ENCODE peak calls at places on chromosomes 16 and 17, in five cellular contexts. One of them, this sample, is unnamed.
A peak's percentile ranks its signal among the peaks of the same experiment; 100 is the strongest.

GRCh38 chr17:75878174-75878998 is at the start of gene TRIM47:
- DNase-seq in aorta: peak; percentile 91
- DNase-seq in activated naive CD4-positive, alpha-beta T cell: no peak
- DNase-seq in naive thymus-derived CD8-positive, alpha-beta T cell: peak; percentile 26
- DNase-seq in NCI-H460: peak; percentile 54
- DNase-seq in this sample: no peak

GRCh38 chr17:18235743-18236256 is 10.4 kb downstream of the LLGL1 start:
- DNase-seq in NCI-H460: no peak
- DNase-seq in aorta: no peak
- DNase-seq in naive thymus-derived CD8-positive, alpha-beta T cell: no peak
- DNase-seq in activated naive CD4-positive, alpha-beta T cell: no peak
- DNase-seq in this sample: peak; percentile 28

GRCh38 chr16:22092143-22092933 is at the start of gene VWA3A:
- DNase-seq in activated naive CD4-positive, alpha-beta T cell: no peak
- DNase-seq in NCI-H460: no peak
- DNase-seq in aorta: no peak
- DNase-seq in naive thymus-derived CD8-positive, alpha-beta T cell: no peak
- DNase-seq in this sample: no peak

GRCh38 chr17:3002538-3003301 is 60.7 kb downstream of the OR1D5 start:
- DNase-seq in NCI-H460: no peak
- DNase-seq in activated naive CD4-positive, alpha-beta T cell: no peak
- DNase-seq in aorta: no peak
- DNase-seq in naive thymus-derived CD8-positive, alpha-beta T cell: peak; percentile 35
- DNase-seq in this sample: no peak

GRCh38 chr16:82136956-82137818 is 32.8 kb downstream of the MPHOSPH6 start:
- DNase-seq in NCI-H460: no peak
- DNase-seq in activated naive CD4-positive, alpha-beta T cell: no peak
- DNase-seq in naive thymus-derived CD8-positive, alpha-beta T cell: no peak
- DNase-seq in aorta: no peak
- DNase-seq in this sample: peak; percentile 67

GRCh38 chr17:81027591-81028505 is 7.1 kb upstream of the BAIAP2 start:
- DNase-seq in NCI-H460: no peak
- DNase-seq in activated naive CD4-positive, alpha-beta T cell: no peak
- DNase-seq in naive thymus-derived CD8-positive, alpha-beta T cell: no peak
- DNase-seq in aorta: no peak
- DNase-seq in this sample: no peak

GRCh38 chr17:67992541-67993152 is 3.6 kb downstream of the C17orf58 start:
- DNase-seq in activated naive CD4-positive, alpha-beta T cell: no peak
- DNase-seq in naive thymus-derived CD8-positive, alpha-beta T cell: no peak
- DNase-seq in aorta: no peak
- DNase-seq in NCI-H460: no peak
- DNase-seq in this sample: peak; percentile 48

GRCh38 chr17:61837175-61838051 is 25.9 kb downstream of the BRIP1 start:
- DNase-seq in naive thymus-derived CD8-positive, alpha-beta T cell: peak; percentile 36
- DNase-seq in aorta: no peak
- DNase-seq in activated naive CD4-positive, alpha-beta T cell: peak; percentile 1
- DNase-seq in NCI-H460: peak; percentile 74
- DNase-seq in this sample: peak; percentile 78

GRCh38 chr16:5032748-5033167 is 977 bp downstream of the NAGPA start:
- DNase-seq in naive thymus-derived CD8-positive, alpha-beta T cell: no peak
- DNase-seq in aorta: no peak
- DNase-seq in activated naive CD4-positive, alpha-beta T cell: no peak
- DNase-seq in NCI-H460: no peak
- DNase-seq in this sample: no peak

GRCh38 chr16:74107795-74108610 is 188.6 kb upstream of the PSMD7 start:
- DNase-seq in aorta: no peak
- DNase-seq in activated naive CD4-positive, alpha-beta T cell: no peak
- DNase-seq in naive thymus-derived CD8-positive, alpha-beta T cell: no peak
- DNase-seq in NCI-H460: peak; percentile 57
- DNase-seq in this sample: peak; percentile 36

GRCh38 chr16:49737541-49737940 is 118.4 kb downstream of the ZNF423 start:
- DNase-seq in naive thymus-derived CD8-positive, alpha-beta T cell: no peak
- DNase-seq in aorta: no peak
- DNase-seq in activated naive CD4-positive, alpha-beta T cell: no peak
- DNase-seq in NCI-H460: no peak
- DNase-seq in this sample: no peak

GRCh38 chr17:10798332-10798749 is 5.6 kb downstream of the TMEM238L start:
- DNase-seq in activated naive CD4-positive, alpha-beta T cell: no peak
- DNase-seq in naive thymus-derived CD8-positive, alpha-beta T cell: no peak
- DNase-seq in aorta: no peak
- DNase-seq in NCI-H460: no peak
- DNase-seq in this sample: no peak

GRCh38 chr17:66654341-66654740 is 180.6 kb upstream of the CACNG5 start:
- DNase-seq in aorta: no peak
- DNase-seq in activated naive CD4-positive, alpha-beta T cell: no peak
- DNase-seq in naive thymus-derived CD8-positive, alpha-beta T cell: no peak
- DNase-seq in NCI-H460: no peak
- DNase-seq in this sample: no peak

GRCh38 chr17:57604771-57605733 is 140.0 kb downstream of the CCDC182 start:
- DNase-seq in NCI-H460: no peak
- DNase-seq in naive thymus-derived CD8-positive, alpha-beta T cell: peak; percentile 79
- DNase-seq in activated naive CD4-positive, alpha-beta T cell: no peak
- DNase-seq in aorta: peak; percentile 73
- DNase-seq in this sample: peak; percentile 26

GRCh38 chr16:1932050-1933028 is 10.7 kb downstream of the MSRB1 start:
- DNase-seq in activated naive CD4-positive, alpha-beta T cell: no peak
- DNase-seq in naive thymus-derived CD8-positive, alpha-beta T cell: no peak
- DNase-seq in NCI-H460: no peak
- DNase-seq in aorta: peak; percentile 67
- DNase-seq in this sample: no peak

GRCh38 chr16:70693231-70693671 is 7.4 kb upstream of the MTSS2 start:
- DNase-seq in aorta: no peak
- DNase-seq in activated naive CD4-positive, alpha-beta T cell: no peak
- DNase-seq in NCI-H460: no peak
- DNase-seq in naive thymus-derived CD8-positive, alpha-beta T cell: no peak
- DNase-seq in this sample: no peak

GRCh38 chr17:2025622-2026309 is 632 bp upstream of the RTN4RL1 start:
- DNase-seq in activated naive CD4-positive, alpha-beta T cell: no peak
- DNase-seq in naive thymus-derived CD8-positive, alpha-beta T cell: no peak
- DNase-seq in aorta: peak; percentile 91
- DNase-seq in NCI-H460: peak; percentile 61
- DNase-seq in this sample: no peak

GRCh38 chr17:77602883-77603640 is 355.4 kb upstream of the TNRC6C start:
- DNase-seq in activated naive CD4-positive, alpha-beta T cell: no peak
- DNase-seq in NCI-H460: no peak
- DNase-seq in naive thymus-derived CD8-positive, alpha-beta T cell: no peak
- DNase-seq in aorta: peak; percentile 77
- DNase-seq in this sample: no peak

GRCh38 chr17:51006601-51007000 is 114.1 kb downstream of the SPAG9 start:
- DNase-seq in NCI-H460: no peak
- DNase-seq in naive thymus-derived CD8-positive, alpha-beta T cell: no peak
- DNase-seq in aorta: no peak
- DNase-seq in activated naive CD4-positive, alpha-beta T cell: no peak
- DNase-seq in this sample: no peak

GRCh38 chr17:64203630-64204029 is 59.4 kb downstream of the TEX2 start:
- DNase-seq in NCI-H460: no peak
- DNase-seq in aorta: no peak
- DNase-seq in naive thymus-derived CD8-positive, alpha-beta T cell: no peak
- DNase-seq in activated naive CD4-positive, alpha-beta T cell: no peak
- DNase-seq in this sample: no peak

GRCh38 chr16:86581458-86581857 is 3.1 kb downstream of the FOXL1 start:
- DNase-seq in activated naive CD4-positive, alpha-beta T cell: no peak
- DNase-seq in aorta: no peak
- DNase-seq in NCI-H460: no peak
- DNase-seq in naive thymus-derived CD8-positive, alpha-beta T cell: no peak
- DNase-seq in this sample: no peak

GRCh38 chr16:57071840-57072541 is 20.4 kb upstream of the CPNE2 start:
- DNase-seq in naive thymus-derived CD8-positive, alpha-beta T cell: no peak
- DNase-seq in activated naive CD4-positive, alpha-beta T cell: no peak
- DNase-seq in aorta: no peak
- DNase-seq in NCI-H460: no peak
- DNase-seq in this sample: no peak

GRCh38 chr16:592518-593306 is 2.8 kb downstream of the RAB40C start:
- DNase-seq in naive thymus-derived CD8-positive, alpha-beta T cell: no peak
- DNase-seq in aorta: peak; percentile 75
- DNase-seq in activated naive CD4-positive, alpha-beta T cell: no peak
- DNase-seq in NCI-H460: no peak
- DNase-seq in this sample: no peak

GRCh38 chr16:3677994-3678393 is 23.5 kb downstream of the DNASE1 start:
- DNase-seq in aorta: no peak
- DNase-seq in NCI-H460: no peak
- DNase-seq in naive thymus-derived CD8-positive, alpha-beta T cell: no peak
- DNase-seq in activated naive CD4-positive, alpha-beta T cell: no peak
- DNase-seq in this sample: no peak

GRCh38 chr16:25434061-25434460 is 176.4 kb upstream of the ZKSCAN2 start:
- DNase-seq in NCI-H460: no peak
- DNase-seq in aorta: no peak
- DNase-seq in activated naive CD4-positive, alpha-beta T cell: no peak
- DNase-seq in naive thymus-derived CD8-positive, alpha-beta T cell: no peak
- DNase-seq in this sample: no peak

GRCh38 chr16:30715777-30716445 is 16.9 kb downstream of the SRCAP start:
- DNase-seq in aorta: no peak
- DNase-seq in naive thymus-derived CD8-positive, alpha-beta T cell: peak; percentile 45
- DNase-seq in NCI-H460: no peak
- DNase-seq in activated naive CD4-positive, alpha-beta T cell: no peak
- DNase-seq in this sample: no peak

This sample was measured in dermis microvascular lymphatic vessel endothelial cell.